ENCODE peak calls at places on chromosomes 2 and 18, in nine cellular contexts. One of them, this sample, is unnamed.

GRCh38 chr2:212732860-212733259 is 194.3 kb upstream of the ERBB4 start:
- DNase-seq in prostate gland: no peak
- DNase-seq in stomach: no peak
- DNase-seq in sigmoid colon: no peak
- DNase-seq in transverse colon: no peak
- DNase-seq in esophagus muscularis mucosa: no peak
- DNase-seq in spleen: no peak
- DNase-seq in GM12878: no peak
- DNase-seq in suprapubic skin: no peak
- DNase-seq in this sample: no peak

GRCh38 chr2:118477111-118477517 is 370.3 kb downstream of the EN1 start:
- DNase-seq in prostate gland: no peak
- DNase-seq in stomach: no peak
- DNase-seq in sigmoid colon: no peak
- DNase-seq in transverse colon: no peak
- DNase-seq in esophagus muscularis mucosa: peak; percentile 75
- DNase-seq in spleen: no peak
- DNase-seq in GM12878: no peak
- DNase-seq in suprapubic skin: no peak
- DNase-seq in this sample: no peak

GRCh38 chr18:77101410-77102245 is 31.0 kb downstream of the MBP start:
- DNase-seq in prostate gland: no peak
- DNase-seq in stomach: peak; percentile 76
- DNase-seq in sigmoid colon: peak; percentile 93
- DNase-seq in transverse colon: peak; percentile 64
- DNase-seq in esophagus muscularis mucosa: peak; percentile 98
- DNase-seq in spleen: peak; percentile 91
- DNase-seq in GM12878: peak; percentile 61
- DNase-seq in suprapubic skin: peak; percentile 92
- DNase-seq in this sample: no peak

GRCh38 chr18:56891116-56891515 is 240.0 kb downstream of the WDR7 start:
- DNase-seq in prostate gland: no peak
- DNase-seq in stomach: no peak
- DNase-seq in sigmoid colon: no peak
- DNase-seq in transverse colon: no peak
- DNase-seq in esophagus muscularis mucosa: no peak
- DNase-seq in spleen: no peak
- DNase-seq in GM12878: no peak
- DNase-seq in suprapubic skin: no peak
- DNase-seq in this sample: no peak

GRCh38 chr18:51563401-51563800 is 365.9 kb upstream of the MEX3C start:
- DNase-seq in prostate gland: no peak
- DNase-seq in stomach: no peak
- DNase-seq in sigmoid colon: no peak
- DNase-seq in transverse colon: no peak
- DNase-seq in esophagus muscularis mucosa: no peak
- DNase-seq in spleen: no peak
- DNase-seq in GM12878: no peak
- DNase-seq in suprapubic skin: no peak
- DNase-seq in this sample: no peak

GRCh38 chr2:181104512-181105121 is 124.2 kb downstream of the UBE2E3 start:
- DNase-seq in prostate gland: peak; percentile 5
- DNase-seq in stomach: no peak
- DNase-seq in sigmoid colon: no peak
- DNase-seq in transverse colon: peak; percentile 11
- DNase-seq in esophagus muscularis mucosa: no peak
- DNase-seq in spleen: no peak
- DNase-seq in GM12878: no peak
- DNase-seq in suprapubic skin: no peak
- DNase-seq in this sample: no peak

GRCh38 chr18:68263481-68263880 is 451.4 kb downstream of the TMX3 start:
- DNase-seq in prostate gland: no peak
- DNase-seq in stomach: no peak
- DNase-seq in sigmoid colon: no peak
- DNase-seq in transverse colon: no peak
- DNase-seq in esophagus muscularis mucosa: no peak
- DNase-seq in spleen: no peak
- DNase-seq in GM12878: no peak
- DNase-seq in suprapubic skin: no peak
- DNase-seq in this sample: no peak

GRCh38 chr2:160279813-160280465 is 79.9 kb upstream of the ITGB6 start:
- DNase-seq in prostate gland: no peak
- DNase-seq in stomach: no peak
- DNase-seq in sigmoid colon: no peak
- DNase-seq in transverse colon: no peak
- DNase-seq in esophagus muscularis mucosa: no peak
- DNase-seq in spleen: no peak
- DNase-seq in GM12878: no peak
- DNase-seq in suprapubic skin: no peak
- DNase-seq in this sample: no peak

GRCh38 chr18:70377317-70377799 is 88.5 kb downstream of the SOCS6 start:
- DNase-seq in prostate gland: no peak
- DNase-seq in stomach: no peak
- DNase-seq in sigmoid colon: no peak
- DNase-seq in transverse colon: no peak
- DNase-seq in esophagus muscularis mucosa: no peak
- DNase-seq in spleen: no peak
- DNase-seq in GM12878: no peak
- DNase-seq in suprapubic skin: no peak
- DNase-seq in this sample: no peak

GRCh38 chr2:85277416-85278158 is 50.2 kb downstream of the TGOLN2 start:
- DNase-seq in prostate gland: peak; percentile 26
- DNase-seq in stomach: no peak
- DNase-seq in sigmoid colon: peak; percentile 75
- DNase-seq in transverse colon: no peak
- DNase-seq in esophagus muscularis mucosa: no peak
- DNase-seq in spleen: no peak
- DNase-seq in GM12878: no peak
- DNase-seq in suprapubic skin: no peak
- DNase-seq in this sample: no peak

GRCh38 chr2:240255165-240255491 is 114.7 kb upstream of the OTOS start:
- DNase-seq in prostate gland: no peak
- DNase-seq in stomach: peak; percentile 23
- DNase-seq in sigmoid colon: no peak
- DNase-seq in transverse colon: no peak
- DNase-seq in esophagus muscularis mucosa: no peak
- DNase-seq in spleen: peak; percentile 51
- DNase-seq in GM12878: no peak
- DNase-seq in suprapubic skin: no peak
- DNase-seq in this sample: no peak

GRCh38 chr2:229873123-229873581 is 48.7 kb downstream of the TRIP12 start:
- DNase-seq in prostate gland: no peak
- DNase-seq in stomach: no peak
- DNase-seq in sigmoid colon: no peak
- DNase-seq in transverse colon: no peak
- DNase-seq in esophagus muscularis mucosa: no peak
- DNase-seq in spleen: no peak
- DNase-seq in GM12878: peak; percentile 37
- DNase-seq in suprapubic skin: no peak
- DNase-seq in this sample: no peak

GRCh38 chr2:109049022-109049421 is 60.0 kb upstream of the EDAR start:
- DNase-seq in prostate gland: no peak
- DNase-seq in stomach: no peak
- DNase-seq in sigmoid colon: no peak
- DNase-seq in transverse colon: no peak
- DNase-seq in esophagus muscularis mucosa: no peak
- DNase-seq in spleen: peak; percentile 10
- DNase-seq in GM12878: no peak
- DNase-seq in suprapubic skin: no peak
- DNase-seq in this sample: no peak

GRCh38 chr2:85974395-85974794 is 85.6 kb upstream of the ST3GAL5 start:
- DNase-seq in prostate gland: peak; percentile 61
- DNase-seq in stomach: peak; percentile 17
- DNase-seq in sigmoid colon: no peak
- DNase-seq in transverse colon: no peak
- DNase-seq in esophagus muscularis mucosa: no peak
- DNase-seq in spleen: peak; percentile 8
- DNase-seq in GM12878: no peak
- DNase-seq in suprapubic skin: peak; percentile 3
- DNase-seq in this sample: no peak

DNA sequence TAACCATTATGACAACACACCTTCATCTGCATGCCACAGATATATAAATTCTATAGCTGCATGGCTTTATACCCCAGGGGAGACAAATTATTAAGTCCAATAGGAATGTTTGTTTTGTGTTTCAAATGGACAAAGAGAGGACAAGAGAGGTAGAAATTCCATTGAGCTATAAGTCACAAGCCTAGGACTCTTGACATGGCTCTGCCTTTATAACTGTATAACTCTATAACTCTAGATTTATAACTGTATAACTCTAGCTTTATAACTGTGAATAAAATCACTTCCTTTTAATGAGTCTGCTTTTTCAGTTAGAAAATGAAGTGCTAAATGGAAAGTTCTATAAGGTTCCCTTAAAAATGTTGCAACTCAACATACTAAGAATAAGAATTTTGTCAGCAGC is 106.4 kb downstream of the SCN9A start:
- DNase-seq in prostate gland: no peak
- DNase-seq in stomach: no peak
- DNase-seq in sigmoid colon: no peak
- DNase-seq in transverse colon: no peak
- DNase-seq in esophagus muscularis mucosa: no peak
- DNase-seq in spleen: no peak
- DNase-seq in GM12878: no peak
- DNase-seq in suprapubic skin: no peak
- DNase-seq in this sample: no peak
- TF ChIP-seq POLR2A in prostate gland: no peak
- TF ChIP-seq POLR2A in stomach: no peak
- TF ChIP-seq POLR2A in sigmoid colon: no peak
- TF ChIP-seq POLR2A in transverse colon: no peak
- TF ChIP-seq POLR2A in esophagus muscularis mucosa: no peak
- TF ChIP-seq POLR2A in spleen: no peak
- TF ChIP-seq POLR2A in GM12878: no peak
- TF ChIP-seq POLR2A in suprapubic skin: no peak
- TF ChIP-seq POLR2A in this sample: no peak

GRCh38 chr2:142879191-142879590 is 1.7 kb downstream of the KYNU start:
- DNase-seq in prostate gland: no peak
- DNase-seq in stomach: no peak
- DNase-seq in sigmoid colon: no peak
- DNase-seq in transverse colon: no peak
- DNase-seq in esophagus muscularis mucosa: no peak
- DNase-seq in spleen: no peak
- DNase-seq in GM12878: no peak
- DNase-seq in suprapubic skin: no peak
- DNase-seq in this sample: no peak

GRCh38 chr2:142875642-142876041 is 1.8 kb upstream of the KYNU start:
- DNase-seq in prostate gland: no peak
- DNase-seq in stomach: no peak
- DNase-seq in sigmoid colon: no peak
- DNase-seq in transverse colon: no peak
- DNase-seq in esophagus muscularis mucosa: no peak
- DNase-seq in spleen: no peak
- DNase-seq in GM12878: no peak
- DNase-seq in suprapubic skin: no peak
- DNase-seq in this sample: no peak

GRCh38 chr2:142878061-142878741 is 737 bp downstream of the KYNU start:
- DNase-seq in prostate gland: no peak
- DNase-seq in stomach: no peak
- DNase-seq in sigmoid colon: no peak
- DNase-seq in transverse colon: no peak
- DNase-seq in esophagus muscularis mucosa: no peak
- DNase-seq in spleen: no peak
- DNase-seq in GM12878: no peak
- DNase-seq in suprapubic skin: no peak
- DNase-seq in this sample: no peak

GRCh38 chr2:142876423-142876822 is 1.0 kb upstream of the KYNU start:
- DNase-seq in prostate gland: no peak
- DNase-seq in stomach: no peak
- DNase-seq in sigmoid colon: no peak
- DNase-seq in transverse colon: no peak
- DNase-seq in esophagus muscularis mucosa: no peak
- DNase-seq in spleen: no peak
- DNase-seq in GM12878: no peak
- DNase-seq in suprapubic skin: no peak
- DNase-seq in this sample: no peak

DNA sequence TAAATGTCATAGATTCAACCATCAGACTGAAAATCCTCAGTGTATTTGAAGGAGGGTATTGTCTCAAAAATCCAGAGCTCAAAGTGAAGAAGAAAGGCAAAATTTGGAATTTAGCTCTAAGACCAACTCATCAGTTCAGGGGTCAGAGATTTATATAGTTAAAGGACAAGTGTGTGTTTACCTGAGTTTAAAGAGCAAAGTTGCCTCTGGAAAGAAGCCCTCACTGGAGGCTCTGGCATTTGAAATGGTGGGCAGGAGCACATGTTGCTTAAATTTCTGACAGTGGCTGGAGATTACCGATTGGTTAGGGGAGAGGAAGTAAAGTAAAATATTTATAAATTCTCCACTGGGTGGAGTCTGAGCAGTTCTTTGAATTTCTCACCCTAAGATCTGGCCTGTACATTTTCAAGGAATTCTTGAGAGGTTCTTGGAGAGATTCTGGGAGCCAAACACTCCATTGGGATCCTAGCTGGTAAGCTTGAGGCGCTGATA is at the start of gene KYNU:
- DNase-seq in prostate gland: no peak
- DNase-seq in stomach: no peak
- DNase-seq in sigmoid colon: no peak
- DNase-seq in transverse colon: no peak
- DNase-seq in esophagus muscularis mucosa: no peak
- DNase-seq in spleen: no peak
- DNase-seq in GM12878: no peak
- DNase-seq in suprapubic skin: no peak
- DNase-seq in this sample: no peak
- TF ChIP-seq POLR2AphosphoS5 in prostate gland: no peak
- TF ChIP-seq POLR2AphosphoS5 in stomach: no peak
- TF ChIP-seq POLR2AphosphoS5 in sigmoid colon: no peak
- TF ChIP-seq POLR2AphosphoS5 in transverse colon: no peak
- TF ChIP-seq POLR2AphosphoS5 in esophagus muscularis mucosa: no peak
- TF ChIP-seq POLR2AphosphoS5 in spleen: no peak
- TF ChIP-seq POLR2AphosphoS5 in GM12878: peak; percentile 43
- TF ChIP-seq POLR2AphosphoS5 in suprapubic skin: no peak
- TF ChIP-seq POLR2AphosphoS5 in this sample: no peak

GRCh38 chr2:241637233-241638062 is at the start of gene ATG4B:
- DNase-seq in prostate gland: peak; percentile 85
- DNase-seq in stomach: peak; percentile 88
- DNase-seq in sigmoid colon: peak; percentile 91
- DNase-seq in transverse colon: peak; percentile 87
- DNase-seq in esophagus muscularis mucosa: peak; percentile 95
- DNase-seq in spleen: peak; percentile 96
- DNase-seq in GM12878: peak; percentile 44
- DNase-seq in suprapubic skin: peak; percentile 90
- DNase-seq in this sample: peak; percentile 87
- TF ChIP-seq POLR2A in prostate gland: peak; percentile 17
- TF ChIP-seq POLR2A in stomach: no peak
- TF ChIP-seq POLR2A in sigmoid colon: peak; percentile 41
- TF ChIP-seq POLR2A in transverse colon: peak; percentile 71
- TF ChIP-seq POLR2A in esophagus muscularis mucosa: no peak
- TF ChIP-seq POLR2A in spleen: peak; percentile 47
- TF ChIP-seq POLR2A in GM12878: peak; percentile 92
- TF ChIP-seq POLR2A in suprapubic skin: no peak
- TF ChIP-seq POLR2A in this sample: peak; percentile 84

GRCh38 chr2:169185711-169186110 is 116.3 kb downstream of the DHRS9 start:
- DNase-seq in prostate gland: no peak
- DNase-seq in stomach: no peak
- DNase-seq in sigmoid colon: no peak
- DNase-seq in transverse colon: no peak
- DNase-seq in esophagus muscularis mucosa: no peak
- DNase-seq in spleen: no peak
- DNase-seq in GM12878: no peak
- DNase-seq in suprapubic skin: no peak
- DNase-seq in this sample: no peak
- TF ChIP-seq POLR2AphosphoS5 in prostate gland: no peak
- TF ChIP-seq POLR2AphosphoS5 in stomach: no peak
- TF ChIP-seq POLR2AphosphoS5 in sigmoid colon: no peak
- TF ChIP-seq POLR2AphosphoS5 in transverse colon: no peak
- TF ChIP-seq POLR2AphosphoS5 in esophagus muscularis mucosa: no peak
- TF ChIP-seq POLR2AphosphoS5 in spleen: no peak
- TF ChIP-seq POLR2AphosphoS5 in GM12878: no peak
- TF ChIP-seq POLR2AphosphoS5 in suprapubic skin: no peak
- TF ChIP-seq POLR2AphosphoS5 in this sample: no peak

This sample was measured in GM12891.